ENCODE peak calls at places on chromosome 2, in five cellular contexts. R, I, K, F and J are unnamed samples.

GRCh38 chr2:230335461-230335863 is 8.5 kb downstream of the SP140L start:
- DNase-seq in R (peak; percentile 24), I (no peak), K (no peak), F (no peak), J (no peak)

GRCh38 chr2:227125506-227125905 is 38.5 kb downstream of the COL4A4 start:
- DNase-seq in R (no peak), I (no peak), K (peak; percentile 65), F (no peak), J (peak; percentile 20)

GRCh38 chr2:9264301-9264700 is 57.7 kb downstream of the ASAP2 start:
- DNase-seq in R (peak; percentile 39), I (no peak), K (no peak), F (no peak), J (no peak)

GRCh38 chr2:235225261-235225660 is 268.6 kb upstream of the AGAP1 start:
- DNase-seq in R (no peak), I (no peak), K (no peak), F (no peak), J (no peak)

GRCh38 chr2:3595985-3596384 is 1.1 kb downstream of the COLEC11 start:
- DNase-seq in R (no peak), I (no peak), K (no peak), F (no peak), J (no peak)

GRCh38 chr2:235876099-235876679 is 292.0 kb downstream of the GBX2 start:
- DNase-seq in R (no peak), I (no peak), K (no peak), F (no peak), J (no peak)

GRCh38 chr2:239157269-239157668 is 243.6 kb downstream of the HDAC4 start:
- DNase-seq in R (no peak), I (no peak), K (no peak), F (no peak), J (no peak)

GRCh38 chr2:204268971-204269370 is 276.3 kb upstream of the PARD3B start:
- DNase-seq in R (no peak), I (no peak), K (no peak), F (no peak), J (no peak)

GRCh38 chr2:72813841-72814240 is 12.0 kb downstream of the EXOC6B start:
- DNase-seq in R (peak; percentile 20), I (no peak), K (no peak), F (no peak), J (no peak)

GRCh38 chr2:121266543-121267106 is 18.4 kb downstream of the TFCP2L1 start:
- DNase-seq in R (no peak), I (no peak), K (no peak), F (no peak), J (no peak)

GRCh38 chr2:105324732-105325131 is 4.8 kb downstream of the TGFBRAP1 start:
- DNase-seq in R (peak; percentile 86), I (no peak), K (no peak), F (no peak), J (no peak)

GRCh38 chr2:12284487-12284886 is 432.2 kb upstream of the TRIB2 start:
- DNase-seq in R (peak; percentile 45), I (no peak), K (no peak), F (no peak), J (no peak)

GRCh38 chr2:45009928-45010705 is 865 bp upstream of the SIX2 start:
- DNase-seq in R (peak; percentile 30), I (no peak), K (peak; percentile 73), F (no peak), J (peak; percentile 47)

GRCh38 chr2:241315879-241316700 is at the start of gene SEPTIN2:
- DNase-seq in R (peak; percentile 53), I (peak; percentile 54), K (no peak), F (peak; percentile 88), J (peak; percentile 71)

GRCh38 chr2:134248913-134249312 is 5.0 kb upstream of the MGAT5 start:
- DNase-seq in R (no peak), I (no peak), K (no peak), F (no peak), J (no peak)

GRCh38 chr2:224369028-224369632 is 32.8 kb downstream of the FAM124B start:
- DNase-seq in R (peak; percentile 50), I (no peak), K (no peak), F (no peak), J (peak; percentile 20)

GRCh38 chr2:108182489-108182888 is 57.3 kb upstream of the SULT1C3 start:
- DNase-seq in R (no peak), I (no peak), K (peak; percentile 76), F (no peak), J (peak; percentile 62)

GRCh38 chr2:189951791-189952535 is 110.6 kb downstream of the MSTN start:
- DNase-seq in R (no peak), I (no peak), K (no peak), F (no peak), J (no peak)

GRCh38 chr2:173808676-173809075 is 156.5 kb downstream of the SP3 start:
- DNase-seq in R (no peak), I (no peak), K (no peak), F (no peak), J (no peak)

GRCh38 chr2:230225486-230225885 is at the start of gene SP140:
- DNase-seq in R (no peak), I (peak; percentile 65), K (no peak), F (peak; percentile 68), J (no peak)

GRCh38 chr2:181952413-181953226 is 33.0 kb upstream of the PPP1R1C start:
- DNase-seq in R (no peak), I (no peak), K (no peak), F (no peak), J (no peak)

GRCh38 chr2:169765523-169765922 is 31.9 kb downstream of the KLHL23 start:
- DNase-seq in R (no peak), I (no peak), K (no peak), F (no peak), J (no peak)

GRCh38 chr2:55718165-55719008 is 24.7 kb upstream of the PNPT1 start:
- DNase-seq in R (peak; percentile 61), I (peak; percentile 6), K (peak; percentile 54), F (no peak), J (peak; percentile 65)

GRCh38 chr2:64341461-64341860 is 112.5 kb upstream of the LGALSL start:
- DNase-seq in R (no peak), I (no peak), K (no peak), F (no peak), J (no peak)

GRCh38 chr2:239638376-239638775 is 237.6 kb upstream of the HDAC4 start:
- DNase-seq in R (no peak), I (no peak), K (no peak), F (no peak), J (no peak)

GRCh38 chr2:36904636-36905035 is 61.7 kb downstream of the STRN start:
- DNase-seq in R (no peak), I (no peak), K (no peak), F (no peak), J (no peak)

GRCh38 chr2:16722677-16723076 is 57.0 kb upstream of the CYRIA start:
- DNase-seq in R (no peak), I (no peak), K (peak; percentile 67), F (no peak), J (peak; percentile 29)

GRCh38 chr2:170013802-170014551 is 164.0 kb upstream of the MYO3B start:
- DNase-seq in R (no peak), I (no peak), K (peak; percentile 17), F (no peak), J (peak; percentile 66)

DNA sequence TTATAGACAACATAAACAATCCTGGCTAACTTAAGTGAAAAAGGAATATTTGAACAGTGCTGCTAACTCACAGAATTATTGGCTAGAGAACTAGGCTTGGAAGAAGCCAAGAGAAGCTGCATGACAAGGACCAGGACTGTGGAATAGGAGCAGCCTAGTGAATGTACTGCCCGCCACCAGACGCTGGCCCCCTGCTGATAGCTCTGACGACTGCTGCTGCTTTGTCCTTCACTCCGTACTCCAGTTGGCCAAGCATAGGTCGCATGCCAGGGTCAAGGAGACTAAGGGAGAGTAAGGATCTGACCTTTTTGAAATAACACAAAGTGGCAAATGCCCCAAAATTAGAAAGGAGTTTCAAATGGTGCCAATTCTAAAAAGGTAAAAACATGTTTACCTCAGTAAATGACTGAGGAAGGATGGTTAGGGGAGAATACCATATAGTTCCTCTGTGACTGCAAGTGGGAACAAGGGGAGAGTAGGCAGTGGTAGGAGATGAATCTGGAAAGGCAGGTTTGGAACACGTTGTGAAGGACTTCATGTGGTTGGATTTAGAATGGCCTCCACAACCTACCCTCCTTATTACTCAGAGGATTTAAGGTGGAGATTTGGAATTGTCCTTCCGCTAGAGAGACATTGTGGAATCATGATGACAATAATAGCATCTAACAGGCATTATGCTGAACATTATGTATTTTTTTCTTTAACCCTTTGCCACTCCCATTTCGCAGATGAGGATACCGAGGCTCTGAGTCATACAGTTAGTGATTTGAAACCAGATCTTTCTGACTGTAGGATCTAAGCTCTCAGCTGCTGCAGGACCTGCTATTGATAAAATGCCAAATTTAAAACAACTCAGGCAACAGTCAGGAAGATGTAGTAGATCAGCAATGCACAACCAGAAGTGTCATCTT is 19.5 kb downstream of the STRADB start:
- DNase-seq in R (no peak), I (no peak), K (peak; percentile 60), F (no peak), J (no peak)
- TF ChIP-seq CTCF in R (no peak), I (no peak), K (no peak), F (no peak), J (no peak)

DNA sequence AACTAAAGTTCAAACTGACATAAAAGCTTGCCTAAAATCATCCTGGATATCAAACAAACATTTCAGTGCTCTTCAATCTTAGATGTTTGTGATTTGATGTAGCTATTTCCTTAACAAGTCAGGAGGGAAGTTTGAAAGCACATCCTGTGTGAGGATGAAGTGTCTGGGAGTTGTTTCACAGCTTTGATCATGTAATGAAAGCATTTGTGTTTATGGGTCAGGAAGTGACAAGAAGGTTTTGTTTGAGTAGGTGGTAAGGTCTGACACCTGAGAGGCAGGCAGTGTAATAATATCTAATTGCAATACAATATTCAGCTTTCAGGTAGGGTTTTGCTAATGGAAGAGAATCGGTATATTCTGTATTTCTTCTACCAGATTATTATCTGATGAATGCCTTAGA is 26.0 kb upstream of the CSRNP3 start:
- DNase-seq in R (no peak), I (no peak), K (no peak), F (no peak), J (no peak)
- TF ChIP-seq CTCF in R (no peak), I (no peak), K (no peak), F (no peak), J (no peak)

GRCh38 chr2:212528106-212528856 is 10.3 kb downstream of the ERBB4 start:
- DNase-seq in R (no peak), I (no peak), K (no peak), F (no peak), J (no peak)
- TF ChIP-seq CTCF in R (peak; percentile 35), I (no peak), K (no peak), F (no peak), J (no peak)

DNA sequence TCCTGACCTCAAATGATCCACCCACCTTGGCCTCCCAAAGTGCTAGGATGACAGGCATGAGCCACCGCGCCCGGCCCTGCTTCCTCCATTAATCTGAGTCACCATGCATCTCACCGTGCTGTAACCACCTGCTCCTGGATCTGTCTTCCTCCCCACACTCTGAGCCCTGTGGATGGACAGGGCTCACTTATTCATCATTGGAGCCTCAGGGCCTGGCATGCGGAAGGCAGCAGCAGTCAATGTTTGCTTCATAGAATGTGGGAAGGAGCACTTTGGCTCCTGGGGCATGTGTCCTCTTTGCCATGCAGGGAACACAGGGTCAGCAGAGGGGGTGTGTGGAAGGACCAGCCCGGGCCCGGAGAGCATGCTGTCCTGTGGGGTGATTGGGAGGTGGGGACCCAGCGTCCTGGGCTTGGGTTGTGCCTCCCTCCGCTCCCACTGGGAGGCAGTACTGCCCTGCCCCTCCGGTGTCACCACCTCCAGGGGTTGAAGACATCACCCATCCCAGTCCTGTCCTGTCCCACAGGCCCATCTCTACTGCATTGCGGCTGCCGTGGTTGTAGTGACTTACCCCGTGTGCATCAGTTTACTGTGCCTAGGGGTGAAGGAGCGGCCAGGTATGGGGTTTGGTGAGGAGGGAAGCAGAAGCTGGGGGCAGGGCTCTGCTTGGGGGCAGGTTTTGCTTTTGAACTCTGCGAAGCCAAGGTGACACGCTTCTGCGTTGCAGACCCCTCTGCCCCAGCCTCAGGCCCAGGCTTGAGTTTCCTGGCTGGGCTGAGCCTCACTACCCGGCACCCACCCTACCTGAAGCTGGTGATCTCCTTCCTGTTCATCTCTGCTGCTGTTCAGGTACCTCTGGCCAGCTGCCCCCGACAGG is 11.5 kb downstream of the MFSD2B start:
- DNase-seq in R (no peak), I (no peak), K (peak; percentile 83), F (no peak), J (peak; percentile 58)
- TF ChIP-seq CTCF in R (peak; percentile 23), I (no peak), K (peak; percentile 39), F (no peak), J (no peak)